ENCODE peak calls at places on chromosomes 5 and 9, in seven cellular contexts. V is HCT116, B is spleen, T is transverse colon, S is sigmoid colon, E is endothelial cell of umbilical vein, X is breast epithelium. Y is an unnamed sample.

GRCh38 chr5:11334404-11334803 is 569.8 kb downstream of the CTNND2 start:
- DNase-seq in S (no peak), X (no peak), V (no peak), E (no peak), T (no peak), B (no peak), Y (no peak)

GRCh38 chr5:111748304-111748763 is 8.7 kb downstream of the NREP start:
- DNase-seq in B (no peak), S (no peak), T (no peak), X (no peak), E (peak; percentile 95), V (peak; percentile 16), Y (no peak)

GRCh38 chr9:121888438-121888775 is 204.7 kb downstream of the TTLL11 start:
- DNase-seq in E (no peak), V (no peak), B (no peak), S (no peak), T (no peak), X (no peak), Y (no peak)

GRCh38 chr5:134813407-134813806 is 32.4 kb upstream of the C5orf24 start:
- DNase-seq in E (no peak), T (no peak), B (no peak), X (no peak), V (no peak), S (no peak), Y (no peak)

GRCh38 chr5:150625164-150625535 is 15.3 kb upstream of the SYNPO start:
- DNase-seq in X (no peak), B (peak; percentile 85), E (no peak), S (no peak), T (no peak), V (no peak), Y (no peak)

GRCh38 chr9:83061036-83061435 is 1.9 kb downstream of the RASEF start:
- DNase-seq in S (no peak), E (no peak), B (no peak), V (no peak), T (peak; percentile 38), X (no peak), Y (no peak)

GRCh38 chr5:151070449-151070848 is 10.4 kb downstream of the TNIP1 start:
- DNase-seq in X (no peak), T (no peak), S (no peak), B (no peak), V (no peak), E (peak; percentile 51), Y (no peak)

GRCh38 chr5:32312194-32312681 is 501 bp downstream of the MTMR12 start:
- DNase-seq in S (peak; percentile 93), E (peak; percentile 69), B (peak; percentile 94), T (peak; percentile 80), X (peak; percentile 64), V (no peak), Y (no peak)

GRCh38 chr9:33170464-33171156 is 3.5 kb upstream of the B4GALT1 start:
- DNase-seq in B (peak; percentile 81), E (no peak), T (peak; percentile 66), X (peak; percentile 75), V (peak; percentile 49), S (peak; percentile 80), Y (no peak)

GRCh38 chr9:107874591-107875374 is 385.2 kb upstream of the KLF4 start:
- DNase-seq in S (no peak), V (no peak), E (no peak), T (no peak), B (no peak), X (no peak), Y (no peak)

GRCh38 chr9:107874137-107874536 is 384.6 kb upstream of the KLF4 start:
- DNase-seq in S (no peak), E (no peak), T (no peak), B (no peak), X (no peak), V (no peak), Y (no peak)

GRCh38 chr9:107872457-107873192 is 383.1 kb upstream of the KLF4 start:
- DNase-seq in V (no peak), B (no peak), X (no peak), S (no peak), E (no peak), T (no peak), Y (no peak)

GRCh38 chr9:107878462-107878861 is 388.9 kb upstream of the KLF4 start:
- DNase-seq in E (no peak), S (no peak), V (no peak), T (no peak), B (no peak), X (no peak), Y (no peak)

DNA sequence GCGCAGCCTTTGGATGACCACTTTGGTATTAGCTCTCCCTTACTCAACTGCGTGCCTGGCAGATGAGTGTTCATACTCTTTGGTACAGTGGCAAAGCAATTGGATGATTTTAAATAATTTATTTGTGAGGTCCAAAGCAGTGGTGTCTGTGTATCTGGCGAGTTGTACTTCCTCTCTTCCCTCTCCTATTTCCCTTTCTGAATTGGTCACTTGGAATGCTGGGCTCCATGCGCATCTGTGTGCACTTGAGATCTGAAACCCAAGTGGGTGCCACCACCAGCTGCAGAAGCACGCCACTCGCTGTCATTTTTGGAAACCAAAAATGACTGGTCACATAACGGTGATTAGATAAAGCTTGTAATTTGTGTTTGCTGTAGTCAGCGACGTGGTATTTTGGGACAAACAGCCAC is 386.0 kb upstream of the KLF4 start:
- DNase-seq in B (no peak), E (no peak), V (no peak), S (no peak), X (no peak), T (no peak), Y (no peak)
- TF ChIP-seq POLR2AphosphoS5 in B (no peak), E (no peak), V (no peak), S (no peak), X (no peak), T (no peak), Y (no peak)

GRCh38 chr9:68704804-68705635 is at the start of gene PIP5K1B:
- DNase-seq in B (peak; percentile 96), V (no peak), S (peak; percentile 83), E (peak; percentile 32), T (peak; percentile 90), X (peak; percentile 74), Y (peak; percentile 74)
- TF ChIP-seq POLR2A in B (no peak), V (no peak), S (no peak), E (no peak), T (peak; percentile 91), X (no peak), Y (no peak)

GRCh38 chr9:136052991-136053756 is 41.9 kb downstream of the NACC2 start:
- DNase-seq in B (no peak), T (no peak), V (no peak), X (no peak), E (peak; percentile 11), S (peak; percentile 67), Y (no peak)
- H3K27ac ChIP-seq in B (peak overlapping the region; percentile 27), T (peak overlapping the region; percentile 88), V (peak overlapping the region; percentile 98), X (peak overlapping the region; percentile 79), E (peak overlapping the region; percentile 66), S (peak overlapping the region; percentile 88), Y (peak overlapping the region; percentile 89)

GRCh38 chr5:58965677-58966414 is 383.0 kb downstream of the RAB3C start:
- DNase-seq in X (no peak), S (no peak), E (no peak), B (no peak), V (no peak), T (no peak), Y (no peak)
- TF ChIP-seq POLR2AphosphoS5 in X (no peak), S (no peak), E (no peak), B (no peak), V (no peak), T (no peak), Y (no peak)

GRCh38 chr5:141923443-141924313 is at the start of gene DELE1:
- DNase-seq in T (peak; percentile 95), E (peak; percentile 95), B (peak; percentile 99), S (peak; percentile 97), V (peak; percentile 89), X (peak; percentile 93), Y (peak; percentile 98)
- TF ChIP-seq POLR2A in T (peak; percentile 94), E (peak; percentile 76), B (peak; percentile 59), S (peak; percentile 77), V (peak; percentile 88), X (peak; percentile 81), Y (peak; percentile 61)

DNA sequence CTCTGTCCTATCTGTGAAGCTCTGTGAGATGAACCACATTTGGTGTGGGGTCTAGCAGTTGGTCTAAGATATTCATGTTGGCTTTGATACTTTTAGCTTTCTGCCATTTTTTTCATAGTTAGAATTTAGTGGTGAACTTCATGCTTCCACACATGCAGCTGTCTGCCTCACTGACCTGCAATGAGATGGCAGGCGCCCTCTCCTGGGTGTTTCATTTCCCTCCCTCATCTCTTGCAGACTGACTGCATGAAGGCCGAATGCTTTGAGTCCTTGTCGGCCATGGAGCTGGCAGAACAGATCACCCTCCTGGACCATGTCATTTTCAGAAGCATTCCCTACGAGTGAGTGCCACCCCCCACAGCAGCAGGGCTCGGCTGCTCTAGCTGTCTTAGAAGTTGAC is 26.1 kb upstream of the CKMT2 start:
- DNase-seq in B (no peak), E (no peak), T (no peak), V (no peak), S (no peak), X (no peak), Y (no peak)
- H3K27ac ChIP-seq in B (no peak overlapping the region), E (no peak overlapping the region), T (no peak overlapping the region), V (no peak overlapping the region), S (no peak overlapping the region), X (no peak overlapping the region), Y (no peak overlapping the region)

DNA sequence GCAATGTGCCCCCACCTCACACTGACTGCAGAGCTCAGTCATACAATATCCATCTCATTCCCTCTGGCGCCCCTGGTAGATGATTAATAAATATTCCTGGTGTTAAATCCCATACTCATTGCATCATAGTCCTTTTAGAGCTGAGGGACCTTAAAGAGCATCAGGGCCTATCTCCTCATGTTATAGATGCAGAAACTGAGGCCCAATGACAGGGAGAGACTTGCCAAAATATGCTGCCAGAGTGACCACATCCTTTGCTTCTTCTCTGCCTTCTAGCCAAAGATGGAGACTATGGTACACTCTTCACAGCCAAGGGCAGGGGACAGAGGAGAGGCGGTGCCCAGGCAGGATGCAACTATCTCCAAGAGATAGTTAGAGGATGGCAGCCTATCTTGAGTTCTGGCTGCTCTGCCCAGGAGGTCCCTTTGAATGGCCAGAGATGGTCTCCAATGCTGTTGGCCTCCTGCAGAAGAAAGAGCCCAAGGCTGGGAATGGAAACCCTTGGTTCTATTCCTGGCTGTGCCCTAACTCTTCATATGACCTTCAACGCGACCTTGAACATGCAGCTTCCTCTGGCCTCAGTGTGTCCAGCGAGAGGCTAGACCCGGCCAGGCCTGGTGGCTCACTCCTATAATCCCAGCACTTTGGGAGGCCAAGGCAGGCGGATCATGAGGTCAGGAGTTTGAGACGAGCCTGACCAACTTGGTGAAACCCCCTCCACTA is 36.3 kb upstream of the IL17B start:
- DNase-seq in X (no peak), V (no peak), S (peak; percentile 69), T (no peak), E (no peak), B (no peak), Y (no peak)
- TF ChIP-seq POLR2AphosphoS5 in X (no peak), V (no peak), S (peak; percentile 90), T (no peak), E (no peak), B (no peak), Y (no peak)